ENCODE peak calls at places on chromosomes 3 and 15, in four cellular contexts. J is tibial nerve; V is neural crest cell; T is stimulated activated CD8-positive, alpha-beta memory T cell treated with anti-CD3 and anti-CD28 coated beads, Interleukin-15, amount 100 ng/mL, for 48 hours. W is an unnamed sample.

GRCh38 chr3:105513042-105513441 is 146.3 kb downstream of the ALCAM start:
- DNase-seq in J (no peak), V (no peak), T (no peak), W (no peak)

GRCh38 chr3:176663819-176664218 is 533.5 kb downstream of the TBL1XR1 start:
- DNase-seq in J (no peak), V (no peak), T (no peak), W (no peak)

GRCh38 chr15:98155356-98155755 is 194.9 kb downstream of the ARRDC4 start:
- DNase-seq in J (no peak), V (no peak), T (no peak), W (no peak)

GRCh38 chr15:74179101-74179841 is 5.8 kb downstream of the ISLR start:
- DNase-seq in J (peak), V (no peak), T (no peak), W (no peak)

GRCh38 chr15:52496776-52497470 is 31.8 kb downstream of the MYO5A start:
- DNase-seq in J (no peak), V (no peak), T (peak), W (no peak)

GRCh38 chr15:47607750-47608149 is 109.6 kb upstream of the SEMA6D start:
- DNase-seq in J (no peak), V (no peak), T (no peak), W (no peak)

GRCh38 chr3:172346161-172346560 is 102.1 kb downstream of the GHSR start:
- DNase-seq in J (no peak), V (no peak), T (no peak), W (no peak)

GRCh38 chr15:41809121-41809520 is 18.8 kb upstream of the JMJD7 start:
- DNase-seq in J (no peak), V (no peak), T (no peak), W (no peak)

GRCh38 chr3:99396651-99397050 is 241.7 kb upstream of the COL8A1 start:
- DNase-seq in J (no peak), V (no peak), T (no peak), W (no peak)

GRCh38 chr3:44892689-44893088 is 18.3 kb downstream of the TGM4 start:
- DNase-seq in J (no peak), V (no peak), T (no peak), W (no peak)

GRCh38 chr3:50673937-50674336 is 790 bp upstream of the DOCK3 start:
- DNase-seq in J (no peak), V (no peak), T (no peak), W (no peak)

GRCh38 chr15:63389902-63390301 is 8.3 kb upstream of the CA12 start:
- DNase-seq in J (no peak), V (no peak), T (no peak), W (no peak)

GRCh38 chr3:79737530-79737929 is 30.3 kb downstream of the ROBO1 start:
- DNase-seq in J (no peak), V (no peak), T (no peak), W (no peak)

GRCh38 chr15:43279496-43279895 is 12.8 kb upstream of the TGM5 start:
- DNase-seq in J (no peak), V (no peak), T (no peak), W (no peak)

GRCh38 chr15:77554306-77555080 is 78.2 kb downstream of the LINGO1 start:
- DNase-seq in J (no peak), V (peak), T (no peak), W (no peak)

GRCh38 chr15:35507932-35508638 is 37.9 kb downstream of the DPH6 start:
- DNase-seq in J (no peak), V (no peak), T (no peak), W (no peak)

GRCh38 chr3:46847744-46848143 is 15.5 kb downstream of the MYL3 start:
- DNase-seq in J (no peak), V (no peak), T (no peak), W (no peak)

GRCh38 chr3:46396129-46396528 is 10.7 kb downstream of the CCR5AS start:
- DNase-seq in J (no peak), V (no peak), T (no peak), W (no peak)

GRCh38 chr3:55296035-55296434 is 191.1 kb downstream of the WNT5A start:
- DNase-seq in J (no peak), V (no peak), T (no peak), W (no peak)

GRCh38 chr3:54874816-54875556 is 52.9 kb downstream of the LRTM1 start:
- DNase-seq in J (no peak), V (no peak), T (no peak), W (no peak)